ENCODE peak calls at places on chromosomes 12 and 14, in six cellular contexts. J is SK-N-SH, S is mesendoderm, F is fibroblast of lung, C is hepatocyte, W is coronary artery. B is an unnamed sample.
A peak's percentile ranks its signal among the peaks of the same experiment; 100 is the strongest.

GRCh38 chr12:52250048-52250990 is 17.3 kb downstream of the KRT7 start:
- DNase-seq in F (no peak), W (peak; percentile 68), J (no peak), S (no peak), C (no peak), B (no peak)

GRCh38 chr12:22759769-22760674 is 135.1 kb downstream of the ETNK1 start:
- DNase-seq in S (peak; percentile 90), C (no peak), W (no peak), J (no peak), F (no peak), B (no peak)

GRCh38 chr12:1176191-1176590 is 185.2 kb downstream of the ERC1 start:
- DNase-seq in W (no peak), C (no peak), F (no peak), J (no peak), S (no peak), B (no peak)

GRCh38 chr14:99194136-99194535 is 77.9 kb downstream of the BCL11B start:
- DNase-seq in W (no peak), J (no peak), F (no peak), S (no peak), C (no peak), B (no peak)

GRCh38 chr12:12432373-12432772 is 75.5 kb downstream of the BORCS5 start:
- DNase-seq in F (peak; percentile 74), S (no peak), W (no peak), C (peak; percentile 31), J (no peak), B (peak; percentile 68)

GRCh38 chr12:115640929-115641328 is 636.6 kb downstream of the MED13L start:
- DNase-seq in F (peak; percentile 69), C (no peak), S (no peak), J (no peak), W (no peak), B (no peak)

GRCh38 chr14:95226801-95227200 is 69.5 kb upstream of the DICER1 start:
- DNase-seq in W (peak; percentile 62), S (no peak), J (no peak), F (no peak), C (no peak), B (no peak)

GRCh38 chr14:61132894-61133293 is 148.2 kb downstream of the TMEM30B start:
- DNase-seq in W (no peak), F (no peak), J (no peak), C (no peak), S (peak; percentile 76), B (no peak)

GRCh38 chr12:79069009-79069408 is 204.4 kb downstream of the SYT1 start:
- DNase-seq in S (no peak), J (no peak), F (no peak), C (no peak), W (no peak), B (no peak)

GRCh38 chr12:118582863-118583262 is 206.5 kb downstream of the SUDS3 start:
- DNase-seq in F (no peak), W (no peak), J (no peak), S (peak; percentile 49), C (no peak), B (no peak)

GRCh38 chr14:71060795-71061455 is 153.7 kb downstream of the PCNX1 start:
- DNase-seq in J (no peak), C (no peak), W (no peak), F (peak; percentile 41), S (peak; percentile 22), B (no peak)

GRCh38 chr12:10392394-10392930 is 2.6 kb upstream of the KLRK1 start:
- DNase-seq in W (no peak), J (no peak), C (peak; percentile 15), F (peak; percentile 91), S (no peak), B (no peak)

GRCh38 chr14:101127239-101127638 is 223.7 kb upstream of the RTL1 start:
- DNase-seq in C (no peak), S (no peak), W (no peak), J (peak; percentile 86), F (no peak), B (no peak)

GRCh38 chr12:2902287-2902880 is 11.7 kb downstream of the TULP3 start:
- DNase-seq in S (peak; percentile 75), W (no peak), F (peak; percentile 42), C (peak; percentile 13), J (peak; percentile 68), B (peak; percentile 58)

GRCh38 chr12:59055204-59055839 is 135.0 kb upstream of the LRIG3 start:
- DNase-seq in W (no peak), C (peak; percentile 31), S (peak; percentile 46), J (no peak), F (peak; percentile 79), B (peak; percentile 55)

GRCh38 chr14:95760596-95760995 is 46.7 kb upstream of the TCL1A start:
- DNase-seq in J (no peak), W (no peak), C (no peak), S (no peak), F (no peak), B (no peak)

GRCh38 chr12:46494424-46494823 is 121.9 kb upstream of the SLC38A2 start:
- DNase-seq in S (peak; percentile 95), J (no peak), C (no peak), W (no peak), F (peak; percentile 92), B (peak; percentile 85)

GRCh38 chr14:60226296-60226695 is 22.7 kb upstream of the PPM1A start:
- DNase-seq in S (no peak), C (no peak), J (no peak), W (no peak), F (no peak), B (peak; percentile 19)

GRCh38 chr12:122116707-122117535 is 38.4 kb downstream of the MLXIP start:
- DNase-seq in W (no peak), S (no peak), F (no peak), J (no peak), C (no peak), B (no peak)

GRCh38 chr12:56585098-56585497 is 45.0 kb downstream of the BAZ2A start:
- DNase-seq in W (no peak), S (no peak), J (no peak), C (no peak), F (no peak), B (no peak)

DNA sequence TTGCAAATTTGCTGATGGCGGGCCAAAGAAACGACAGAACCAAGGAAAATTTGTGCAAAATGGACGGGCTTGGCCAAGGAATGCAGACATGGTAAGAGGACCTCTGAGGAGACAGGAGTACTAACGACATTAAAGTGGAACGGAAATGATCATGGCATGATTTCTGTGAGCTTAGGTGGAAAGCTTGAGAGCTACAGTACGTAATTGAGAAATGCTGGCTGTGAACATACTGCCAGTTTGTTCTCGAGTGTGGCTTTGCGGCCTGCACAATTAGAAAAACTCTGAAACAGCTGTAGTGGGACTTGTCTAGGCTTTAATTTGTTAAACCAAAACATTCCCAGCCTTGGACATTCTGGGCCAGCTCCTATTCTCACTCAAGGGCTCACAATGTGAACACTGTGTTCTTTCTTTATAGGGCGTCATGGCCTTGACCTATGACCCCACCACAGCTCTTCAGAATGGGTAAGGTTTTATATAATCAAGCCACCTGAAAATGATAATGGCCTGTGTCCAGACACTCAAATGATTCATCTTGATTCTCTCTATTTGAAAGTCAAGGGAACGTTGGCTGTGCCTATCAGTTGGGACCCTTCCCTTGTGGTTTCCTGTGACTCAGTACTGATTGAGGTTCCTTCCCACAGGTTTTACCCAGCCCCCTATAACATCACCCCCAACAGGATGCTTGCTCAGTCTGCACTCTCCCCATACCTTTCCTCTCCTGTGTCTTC is 48.5 kb downstream of the BAZ2A start:
- DNase-seq in W (no peak), C (no peak), J (no peak), S (peak; percentile 29), F (peak; percentile 78), B (no peak)
- H3K4me3 ChIP-seq in W (no peak overlapping the region), C (no peak overlapping the region), J (no peak overlapping the region), S (no peak overlapping the region), F (no peak overlapping the region), B (no peak overlapping the region)

GRCh38 chr14:75631453-75631831 is 29.2 kb downstream of the ERG28 start:
- DNase-seq in S (peak; percentile 77), C (peak; percentile 27), F (peak; percentile 54), W (no peak), J (no peak), B (no peak)
- H3K27ac ChIP-seq in S (peak overlapping the region; percentile 28), C (no peak overlapping the region), F (no peak overlapping the region), W (no peak overlapping the region), J (no peak overlapping the region), B (no peak overlapping the region)

GRCh38 chr14:88599761-88600439 is 37.1 kb downstream of the ZC3H14 start:
- DNase-seq in F (no peak), W (no peak), S (no peak), C (no peak), J (no peak), B (no peak)
- H3K4me3 ChIP-seq in F (no peak overlapping the region), W (no peak overlapping the region), S (no peak overlapping the region), C (no peak overlapping the region), J (no peak overlapping the region), B (no peak overlapping the region)

DNA sequence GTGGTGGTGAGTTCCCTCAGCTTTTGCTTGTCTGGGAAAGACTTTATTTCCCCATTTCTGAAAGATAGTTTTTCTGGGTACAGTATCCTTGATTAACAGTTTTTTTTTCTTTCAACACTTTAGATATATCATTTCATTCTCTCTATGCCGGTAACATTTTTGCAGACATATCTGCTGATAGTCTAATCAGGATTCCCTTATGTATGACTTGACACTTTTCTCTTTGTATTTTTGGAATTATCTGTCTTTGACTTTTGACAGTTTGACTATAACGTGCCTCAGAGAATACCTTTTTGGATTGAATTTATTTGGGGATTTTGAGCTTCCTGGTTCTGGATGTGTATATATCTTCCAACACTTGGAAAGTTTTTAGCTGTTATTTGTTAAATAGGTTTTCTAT is 234.8 kb upstream of the PRICKLE1 start:
- DNase-seq in W (no peak), C (no peak), J (no peak), S (no peak), F (no peak), B (no peak)
- H3K27ac ChIP-seq in W (no peak overlapping the region), C (no peak overlapping the region), J (no peak overlapping the region), S (no peak overlapping the region), F (no peak overlapping the region), B (no peak overlapping the region)

GRCh38 chr14:102779574-102780315 is 2.5 kb downstream of the TRAF3 start:
- DNase-seq in S (no peak), C (no peak), F (no peak), W (no peak), J (no peak), B (no peak)
- H3K4me3 ChIP-seq in S (no peak overlapping the region), C (no peak overlapping the region), F (no peak overlapping the region), W (no peak overlapping the region), J (no peak overlapping the region), B (no peak overlapping the region)

DNA sequence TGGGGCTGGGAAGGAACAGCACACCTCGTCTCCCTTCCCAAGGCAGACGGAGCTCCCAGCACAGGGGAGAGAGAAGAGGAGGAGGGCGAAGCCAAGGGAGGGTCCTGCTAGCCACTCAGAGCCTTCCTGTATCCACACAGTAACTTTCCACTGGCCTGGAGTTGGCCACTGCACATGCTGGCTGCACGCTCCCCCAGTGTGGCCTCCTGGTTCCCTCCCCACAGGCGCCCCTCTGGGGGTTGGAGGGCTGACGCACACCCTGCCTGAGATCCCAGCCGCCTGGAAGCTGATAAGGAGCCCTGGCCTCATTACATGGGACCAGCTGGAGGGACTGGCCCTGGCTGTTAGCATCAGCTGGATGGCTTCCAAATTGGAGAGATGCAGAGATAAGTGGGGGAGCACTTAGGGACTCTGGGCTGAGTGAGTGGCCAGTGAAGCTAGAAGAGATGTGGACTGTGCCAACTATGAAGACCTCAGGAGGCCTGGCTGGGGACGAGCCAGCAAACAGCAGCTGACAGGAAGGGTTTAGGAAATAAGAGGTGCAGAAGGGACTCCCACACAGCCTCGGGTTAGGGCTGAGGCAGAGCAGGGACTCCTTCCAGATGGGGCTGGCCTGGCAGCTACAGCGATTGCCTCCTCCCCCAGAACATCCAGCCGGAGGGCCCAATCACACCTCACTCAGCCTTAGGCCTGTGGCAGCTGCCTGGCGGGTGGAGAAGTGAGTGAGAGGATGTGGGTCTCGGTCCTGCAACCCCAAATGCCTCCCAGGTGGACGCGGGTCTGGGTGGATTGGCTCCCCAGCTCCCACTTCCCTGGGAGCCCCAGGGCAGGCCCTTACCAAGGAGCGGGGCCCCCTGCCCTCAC is 26.3 kb upstream of the BCDIN3D start:
- DNase-seq in S (peak; percentile 64), C (peak; percentile 93), J (peak; percentile 95), F (peak; percentile 98), W (peak; percentile 94), B (peak; percentile 95)
- H3K27ac ChIP-seq in S (no peak overlapping the region), C (peak overlapping the region; percentile 89), J (peak overlapping the region; percentile 97), F (peak overlapping the region; percentile 38), W (peak overlapping the region; percentile 79), B (peak overlapping the region; percentile 87)

B was measured in cardiac muscle cell.